ENCODE peak calls at places on chromosomes 7 and 10, in seven cellular contexts. One of them, this sample, is unnamed.

GRCh38 chr7:79377097-79377496 is 76.4 kb downstream of the MAGI2 start:
- DNase-seq in mucosa of descending colon: no peak
- DNase-seq in GM13977: no peak
- DNase-seq in A549: no peak
- DNase-seq in CD4-positive, alpha-beta T cell: no peak
- DNase-seq in tibial nerve: no peak
- DNase-seq in endodermal cell: no peak
- DNase-seq in this sample: no peak

GRCh38 chr7:127253289-127254162 is 785 bp upstream of the GRM8 start:
- DNase-seq in mucosa of descending colon: peak; percentile 82
- DNase-seq in GM13977: peak; percentile 83
- DNase-seq in A549: peak; percentile 63
- DNase-seq in CD4-positive, alpha-beta T cell: peak; percentile 20
- DNase-seq in tibial nerve: peak; percentile 46
- DNase-seq in endodermal cell: peak; percentile 91
- DNase-seq in this sample: peak; percentile 76

GRCh38 chr10:122468923-122469781 is 7.8 kb downstream of the HTRA1 start:
- DNase-seq in endodermal cell: no peak
- DNase-seq in CD4-positive, alpha-beta T cell: no peak
- DNase-seq in mucosa of descending colon: no peak
- DNase-seq in tibial nerve: peak; percentile 71
- DNase-seq in GM13977: no peak
- DNase-seq in A549: peak; percentile 88
- DNase-seq in this sample: no peak

GRCh38 chr10:62498271-62498670 is 124.1 kb downstream of the ZNF365 start:
- DNase-seq in CD4-positive, alpha-beta T cell: no peak
- DNase-seq in tibial nerve: no peak
- DNase-seq in mucosa of descending colon: no peak
- DNase-seq in GM13977: no peak
- DNase-seq in A549: no peak
- DNase-seq in endodermal cell: no peak
- DNase-seq in this sample: no peak

GRCh38 chr7:113071465-113071864 is 15.2 kb downstream of the GPR85 start:
- DNase-seq in A549: no peak
- DNase-seq in endodermal cell: no peak
- DNase-seq in GM13977: no peak
- DNase-seq in tibial nerve: peak; percentile 30
- DNase-seq in CD4-positive, alpha-beta T cell: no peak
- DNase-seq in mucosa of descending colon: no peak
- DNase-seq in this sample: no peak

GRCh38 chr10:69180525-69181204 is 631 bp downstream of the SUPV3L1 start:
- DNase-seq in GM13977: no peak
- DNase-seq in A549: peak; percentile 4
- DNase-seq in tibial nerve: no peak
- DNase-seq in CD4-positive, alpha-beta T cell: no peak
- DNase-seq in mucosa of descending colon: no peak
- DNase-seq in endodermal cell: no peak
- DNase-seq in this sample: no peak

GRCh38 chr10:94617389-94617944 is 66.1 kb upstream of the CYP2C18 start:
- DNase-seq in mucosa of descending colon: no peak
- DNase-seq in A549: no peak
- DNase-seq in CD4-positive, alpha-beta T cell: no peak
- DNase-seq in tibial nerve: no peak
- DNase-seq in GM13977: no peak
- DNase-seq in endodermal cell: no peak
- DNase-seq in this sample: no peak

GRCh38 chr10:125217986-125218675 is 57.8 kb upstream of the CTBP2 start:
- DNase-seq in A549: peak; percentile 18
- DNase-seq in mucosa of descending colon: no peak
- DNase-seq in tibial nerve: no peak
- DNase-seq in GM13977: no peak
- DNase-seq in CD4-positive, alpha-beta T cell: no peak
- DNase-seq in endodermal cell: peak; percentile 74
- DNase-seq in this sample: peak; percentile 23

GRCh38 chr10:7788640-7789335 is 811 bp downstream of the ATP5F1C start:
- DNase-seq in A549: no peak
- DNase-seq in tibial nerve: no peak
- DNase-seq in GM13977: peak; percentile 37
- DNase-seq in endodermal cell: peak; percentile 80
- DNase-seq in mucosa of descending colon: no peak
- DNase-seq in CD4-positive, alpha-beta T cell: peak; percentile 3
- DNase-seq in this sample: peak; percentile 20

GRCh38 chr10:127996586-127996985 is 89.7 kb downstream of the PTPRE start:
- DNase-seq in endodermal cell: no peak
- DNase-seq in mucosa of descending colon: no peak
- DNase-seq in GM13977: no peak
- DNase-seq in CD4-positive, alpha-beta T cell: no peak
- DNase-seq in tibial nerve: peak; percentile 62
- DNase-seq in A549: no peak
- DNase-seq in this sample: no peak

GRCh38 chr7:26912933-26913536 is 48.6 kb upstream of the SKAP2 start:
- DNase-seq in endodermal cell: no peak
- DNase-seq in tibial nerve: no peak
- DNase-seq in mucosa of descending colon: no peak
- DNase-seq in CD4-positive, alpha-beta T cell: no peak
- DNase-seq in GM13977: no peak
- DNase-seq in A549: no peak
- DNase-seq in this sample: no peak

GRCh38 chr7:41695661-41696322 is 7.1 kb downstream of the INHBA start:
- DNase-seq in mucosa of descending colon: no peak
- DNase-seq in GM13977: no peak
- DNase-seq in endodermal cell: no peak
- DNase-seq in A549: peak; percentile 14
- DNase-seq in CD4-positive, alpha-beta T cell: no peak
- DNase-seq in tibial nerve: no peak
- DNase-seq in this sample: no peak

GRCh38 chr7:127187740-127188139 is 65.0 kb downstream of the GRM8 start:
- DNase-seq in endodermal cell: no peak
- DNase-seq in mucosa of descending colon: no peak
- DNase-seq in CD4-positive, alpha-beta T cell: no peak
- DNase-seq in A549: no peak
- DNase-seq in GM13977: no peak
- DNase-seq in tibial nerve: no peak
- DNase-seq in this sample: no peak

GRCh38 chr7:157150825-157151412 is 12.2 kb downstream of the UBE3C start:
- DNase-seq in CD4-positive, alpha-beta T cell: no peak
- DNase-seq in A549: no peak
- DNase-seq in tibial nerve: no peak
- DNase-seq in GM13977: no peak
- DNase-seq in endodermal cell: peak; percentile 79
- DNase-seq in mucosa of descending colon: no peak
- DNase-seq in this sample: no peak

GRCh38 chr7:146008293-146008692 is 108.3 kb upstream of the CNTNAP2 start:
- DNase-seq in CD4-positive, alpha-beta T cell: no peak
- DNase-seq in mucosa of descending colon: no peak
- DNase-seq in GM13977: no peak
- DNase-seq in A549: no peak
- DNase-seq in tibial nerve: no peak
- DNase-seq in endodermal cell: no peak
- DNase-seq in this sample: no peak

DNA sequence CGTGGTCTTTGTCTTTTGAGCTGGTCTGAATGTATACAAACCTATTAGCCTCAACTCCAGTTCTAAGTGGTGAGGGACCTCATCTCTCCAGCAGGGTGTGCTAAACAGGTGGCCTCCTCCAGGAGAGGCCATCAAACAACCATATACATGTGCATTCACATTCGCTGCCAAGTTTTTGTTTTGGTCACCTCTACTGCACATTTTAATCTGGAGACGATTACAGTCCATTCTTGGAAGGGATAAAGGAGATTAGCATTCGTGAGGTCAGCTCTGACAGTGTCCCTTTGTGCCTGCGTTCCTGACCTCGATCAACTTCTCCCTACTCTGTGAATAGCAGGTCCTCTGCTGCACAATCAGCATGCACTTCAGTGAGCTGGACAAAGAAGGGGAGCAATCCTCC is 60.8 kb downstream of the RHOBTB1 start:
- DNase-seq in GM13977: peak; percentile 28
- DNase-seq in CD4-positive, alpha-beta T cell: no peak
- DNase-seq in tibial nerve: no peak
- DNase-seq in endodermal cell: peak; percentile 61
- DNase-seq in mucosa of descending colon: no peak
- DNase-seq in A549: peak; percentile 55
- DNase-seq in this sample: peak; percentile 51
- TF ChIP-seq CTCF in GM13977: peak; percentile 40
- TF ChIP-seq CTCF in CD4-positive, alpha-beta T cell: no peak
- TF ChIP-seq CTCF in tibial nerve: no peak
- TF ChIP-seq CTCF in endodermal cell: peak; percentile 78
- TF ChIP-seq CTCF in mucosa of descending colon: peak; percentile 19
- TF ChIP-seq CTCF in A549: peak; percentile 47
- TF ChIP-seq CTCF in this sample: peak; percentile 56

GRCh38 chr10:132460691-132461090 is 63.7 kb downstream of the PWWP2B start:
- DNase-seq in CD4-positive, alpha-beta T cell: no peak
- DNase-seq in mucosa of descending colon: peak; percentile 48
- DNase-seq in tibial nerve: no peak
- DNase-seq in endodermal cell: peak; percentile 41
- DNase-seq in A549: no peak
- DNase-seq in GM13977: no peak
- DNase-seq in this sample: no peak

GRCh38 chr10:132458595-132459251 is 61.7 kb downstream of the PWWP2B start:
- DNase-seq in CD4-positive, alpha-beta T cell: peak; percentile 60
- DNase-seq in GM13977: peak; percentile 90
- DNase-seq in A549: no peak
- DNase-seq in tibial nerve: peak; percentile 62
- DNase-seq in endodermal cell: peak; percentile 91
- DNase-seq in mucosa of descending colon: peak; percentile 87
- DNase-seq in this sample: peak; percentile 65

GRCh38 chr10:132458071-132458594 is 61.1 kb downstream of the PWWP2B start:
- DNase-seq in A549: no peak
- DNase-seq in GM13977: no peak
- DNase-seq in mucosa of descending colon: peak; percentile 61
- DNase-seq in endodermal cell: no peak
- DNase-seq in CD4-positive, alpha-beta T cell: no peak
- DNase-seq in tibial nerve: no peak
- DNase-seq in this sample: no peak

GRCh38 chr10:132460071-132460470 is 63.1 kb downstream of the PWWP2B start:
- DNase-seq in GM13977: no peak
- DNase-seq in tibial nerve: no peak
- DNase-seq in CD4-positive, alpha-beta T cell: no peak
- DNase-seq in endodermal cell: peak; percentile 44
- DNase-seq in A549: no peak
- DNase-seq in mucosa of descending colon: peak; percentile 59
- DNase-seq in this sample: no peak

DNA sequence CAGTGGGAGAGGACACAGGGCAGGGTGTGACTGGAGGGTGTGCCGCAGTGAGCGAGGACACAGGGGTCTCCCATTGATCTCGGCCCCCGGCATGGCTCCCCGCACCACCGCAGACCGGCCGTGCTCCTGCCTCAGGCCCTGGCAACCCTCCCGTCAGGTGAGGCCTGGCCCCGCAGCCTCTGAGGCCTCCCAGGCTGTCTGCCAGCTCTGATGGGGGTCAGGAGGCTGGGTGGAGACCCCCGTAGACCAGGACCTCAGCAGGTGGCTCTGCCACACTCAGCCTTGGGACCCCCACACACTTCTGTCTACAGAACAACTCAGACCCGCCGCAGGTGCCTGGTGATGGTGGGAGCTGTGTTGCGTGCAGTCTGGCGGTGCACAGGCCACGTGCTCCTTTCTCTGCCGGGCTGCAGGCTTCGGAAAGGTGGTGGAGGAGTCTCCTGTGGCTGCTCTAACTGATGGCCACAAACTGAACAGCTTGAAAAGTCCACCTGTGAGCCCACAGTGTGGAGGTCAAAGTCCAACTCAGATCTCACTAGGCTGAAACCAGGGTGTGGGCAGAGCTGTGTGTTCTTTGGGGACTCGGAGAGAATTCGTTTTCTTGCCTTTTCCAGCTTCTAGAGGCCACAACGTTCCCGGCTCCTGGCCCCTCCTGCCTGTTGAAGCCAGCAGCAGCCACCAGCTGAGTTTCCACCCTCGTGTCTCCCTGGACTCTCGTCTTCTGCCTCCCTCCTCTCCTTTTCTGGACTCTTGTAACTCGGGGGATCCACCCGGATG is 62.4 kb downstream of the PWWP2B start:
- DNase-seq in mucosa of descending colon: peak; percentile 76
- DNase-seq in endodermal cell: peak; percentile 42
- DNase-seq in CD4-positive, alpha-beta T cell: no peak
- DNase-seq in GM13977: no peak
- DNase-seq in A549: no peak
- DNase-seq in tibial nerve: no peak
- DNase-seq in this sample: no peak
- TF ChIP-seq CTCF in mucosa of descending colon: no peak
- TF ChIP-seq CTCF in endodermal cell: no peak
- TF ChIP-seq CTCF in CD4-positive, alpha-beta T cell: no peak
- TF ChIP-seq CTCF in GM13977: no peak
- TF ChIP-seq CTCF in A549: no peak
- TF ChIP-seq CTCF in tibial nerve: no peak
- TF ChIP-seq CTCF in this sample: no peak

GRCh38 chr7:123637203-123637602 is 18.5 kb upstream of the LMOD2 start:
- DNase-seq in A549: no peak
- DNase-seq in mucosa of descending colon: no peak
- DNase-seq in GM13977: no peak
- DNase-seq in tibial nerve: no peak
- DNase-seq in endodermal cell: peak; percentile 63
- DNase-seq in CD4-positive, alpha-beta T cell: no peak
- DNase-seq in this sample: no peak

GRCh38 chr7:123632808-123633207 is 22.9 kb upstream of the LMOD2 start:
- DNase-seq in GM13977: no peak
- DNase-seq in tibial nerve: no peak
- DNase-seq in mucosa of descending colon: no peak
- DNase-seq in A549: no peak
- DNase-seq in endodermal cell: no peak
- DNase-seq in CD4-positive, alpha-beta T cell: no peak
- DNase-seq in this sample: no peak

GRCh38 chr7:123637878-123638277 is 17.8 kb upstream of the LMOD2 start:
- DNase-seq in endodermal cell: peak; percentile 62
- DNase-seq in GM13977: no peak
- DNase-seq in tibial nerve: no peak
- DNase-seq in mucosa of descending colon: no peak
- DNase-seq in CD4-positive, alpha-beta T cell: no peak
- DNase-seq in A549: no peak
- DNase-seq in this sample: no peak

GRCh38 chr7:123633553-123633952 is 22.1 kb upstream of the LMOD2 start:
- DNase-seq in A549: no peak
- DNase-seq in GM13977: no peak
- DNase-seq in mucosa of descending colon: no peak
- DNase-seq in CD4-positive, alpha-beta T cell: no peak
- DNase-seq in tibial nerve: no peak
- DNase-seq in endodermal cell: no peak
- DNase-seq in this sample: no peak

GRCh38 chr7:123635551-123636359 is 19.9 kb upstream of the LMOD2 start:
- DNase-seq in CD4-positive, alpha-beta T cell: no peak
- DNase-seq in tibial nerve: no peak
- DNase-seq in GM13977: peak; percentile 17
- DNase-seq in endodermal cell: no peak
- DNase-seq in mucosa of descending colon: no peak
- DNase-seq in A549: peak; percentile 39
- DNase-seq in this sample: no peak
- TF ChIP-seq CTCF in CD4-positive, alpha-beta T cell: no peak
- TF ChIP-seq CTCF in tibial nerve: no peak
- TF ChIP-seq CTCF in GM13977: peak; percentile 35
- TF ChIP-seq CTCF in endodermal cell: peak; percentile 87
- TF ChIP-seq CTCF in mucosa of descending colon: no peak
- TF ChIP-seq CTCF in A549: peak; percentile 69
- TF ChIP-seq CTCF in this sample: peak; percentile 35

DNA sequence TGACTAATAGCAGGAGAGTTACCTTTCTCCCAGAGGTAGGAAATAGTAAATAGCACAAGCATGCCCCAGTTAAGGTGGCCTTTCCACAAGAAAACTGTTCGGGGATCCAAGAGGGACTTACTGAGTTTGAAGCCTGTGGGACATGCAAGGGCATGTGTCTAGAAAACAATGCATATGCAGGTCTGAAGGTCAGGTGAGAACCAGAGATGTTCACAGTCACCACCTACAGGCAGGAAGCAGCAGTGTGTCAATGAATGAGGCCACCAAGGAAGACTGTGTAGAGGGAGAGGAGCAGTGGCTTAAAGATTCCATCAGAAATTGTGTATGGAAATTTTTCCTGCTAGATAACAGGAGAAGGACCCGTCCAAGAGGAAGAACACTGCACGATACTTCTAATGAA is 66.0 kb downstream of the CALD1 start:
- DNase-seq in CD4-positive, alpha-beta T cell: no peak
- DNase-seq in endodermal cell: no peak
- DNase-seq in tibial nerve: no peak
- DNase-seq in mucosa of descending colon: no peak
- DNase-seq in A549: peak; percentile 52
- DNase-seq in GM13977: peak; percentile 27
- DNase-seq in this sample: peak; percentile 6
- TF ChIP-seq CTCF in CD4-positive, alpha-beta T cell: peak; percentile 17
- TF ChIP-seq CTCF in endodermal cell: peak; percentile 75
- TF ChIP-seq CTCF in tibial nerve: no peak
- TF ChIP-seq CTCF in mucosa of descending colon: no peak
- TF ChIP-seq CTCF in A549: no peak
- TF ChIP-seq CTCF in GM13977: peak; percentile 45
- TF ChIP-seq CTCF in this sample: no peak

This sample was measured in Calu3.